ENCODE peak calls at places on chromosomes 12 and 14, in seven cellular contexts. L is astrocyte of the cerebellum, H is heart right ventricle, M is ovary, I is bronchial epithelial cell, Z is WTC11, U is fibroblast of pulmonary artery. E is an unnamed sample.

GRCh38 chr12:128695697-128696096 is 128.1 kb downstream of the SLC15A4 start:
- DNase-seq in Z (no peak), H (no peak), I (no peak), L (no peak), U (no peak), M (no peak), E (no peak)

GRCh38 chr12:12018454-12018853 is 52.3 kb upstream of the BCL2L14 start:
- DNase-seq in M (no peak), U (peak; percentile 63), L (no peak), I (peak; percentile 29), Z (no peak), H (no peak), E (no peak)

GRCh38 chr14:75226755-75227544 is 50.5 kb upstream of the TMED10 start:
- DNase-seq in H (no peak), I (no peak), M (no peak), U (no peak), Z (no peak), L (no peak), E (no peak)

GRCh38 chr12:52171950-52172512 is 19.8 kb downstream of the KRT80 start:
- DNase-seq in M (no peak), L (no peak), Z (peak; percentile 79), U (no peak), H (no peak), I (peak; percentile 86), E (peak; percentile 67)

GRCh38 chr14:35331605-35332516 is 39.7 kb downstream of the PSMA6 start:
- DNase-seq in H (no peak), M (no peak), I (peak; percentile 98), L (no peak), Z (no peak), U (peak; percentile 43), E (no peak)

GRCh38 chr12:44960856-44961255 is 84.7 kb upstream of the NELL2 start:
- DNase-seq in M (no peak), L (no peak), U (no peak), Z (peak; percentile 64), I (no peak), H (no peak), E (no peak)

GRCh38 chr14:31541702-31542101 is 19.5 kb upstream of the NUBPL start:
- DNase-seq in H (no peak), U (no peak), L (no peak), Z (no peak), M (no peak), I (peak; percentile 56), E (no peak)

GRCh38 chr14:34628681-34629135 is 1.2 kb downstream of the SNX6 start:
- DNase-seq in I (no peak), Z (no peak), U (peak; percentile 20), H (peak; percentile 17), L (no peak), M (no peak), E (no peak)

GRCh38 chr12:1611775-1612174 is 17.3 kb upstream of the WNT5B start:
- DNase-seq in M (no peak), Z (no peak), I (peak; percentile 81), H (no peak), U (peak; percentile 91), L (peak; percentile 95), E (no peak)

GRCh38 chr12:92987362-92987761 is 58.3 kb upstream of the EEA1 start:
- DNase-seq in M (no peak), L (peak; percentile 70), H (peak; percentile 34), U (peak; percentile 91), I (peak; percentile 73), Z (no peak), E (no peak)

DNA sequence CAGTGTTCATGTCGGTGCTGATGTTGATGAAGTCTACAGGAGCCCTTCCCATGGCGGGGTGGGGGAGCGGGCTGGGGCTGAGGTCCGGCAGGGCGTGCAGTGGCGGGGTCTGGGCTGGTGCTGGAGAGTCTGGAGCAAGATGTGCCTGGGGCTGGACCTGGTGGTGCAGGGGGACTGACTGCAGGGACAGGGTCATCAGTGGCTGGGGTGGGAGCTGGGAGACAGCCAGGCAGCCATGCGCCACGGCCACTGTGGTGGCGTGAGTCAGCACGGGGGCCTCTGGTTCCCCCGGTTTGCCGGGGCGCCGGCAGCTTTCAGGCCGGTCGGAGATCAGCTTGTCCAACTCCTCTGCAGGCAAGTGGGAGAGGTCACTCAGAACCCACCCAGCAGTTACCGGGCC is 27.6 kb downstream of the FOXN4 start:
- DNase-seq in U (no peak), H (no peak), M (no peak), I (no peak), Z (no peak), L (no peak), E (no peak)
- TF ChIP-seq CTCF in U (no peak), H (no peak), M (no peak), I (no peak), Z (no peak), L (no peak), E (no peak)

DNA sequence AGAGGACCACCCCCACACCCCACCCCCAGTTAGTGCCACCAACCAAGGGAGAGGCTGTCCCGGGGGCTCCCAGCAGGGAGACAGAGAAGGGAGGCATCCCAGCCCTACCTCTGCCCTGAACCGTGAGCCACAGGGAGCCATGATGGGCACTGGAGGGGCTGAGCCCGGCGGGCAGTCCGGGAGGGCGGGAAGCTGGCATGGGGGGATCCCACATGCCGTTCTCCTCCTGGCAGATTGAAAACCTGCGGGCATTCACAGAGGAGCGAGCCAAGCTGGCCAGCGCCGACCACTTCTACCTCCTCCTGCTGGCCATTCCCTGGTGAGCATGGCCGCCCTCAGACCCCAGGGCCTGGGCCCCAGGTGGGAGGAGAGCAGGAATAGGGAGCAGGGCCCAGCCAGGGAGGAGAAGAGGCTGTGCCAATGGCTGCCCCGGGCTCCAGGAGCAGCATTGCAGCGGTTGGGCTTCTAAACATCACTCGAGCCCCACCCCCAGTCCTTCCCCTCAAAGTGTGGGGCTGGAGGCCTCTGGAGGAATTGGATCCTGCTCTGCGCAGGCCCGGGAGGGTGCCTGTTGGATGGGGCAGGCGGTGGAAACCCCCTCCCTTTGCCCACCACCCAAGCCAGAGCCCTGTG is 14.5 kb upstream of the ADSS1 start:
- DNase-seq in M (no peak), L (no peak), U (no peak), H (no peak), Z (no peak), I (no peak), E (no peak)
- TF ChIP-seq CTCF in M (no peak), L (no peak), U (no peak), H (no peak), Z (no peak), I (no peak), E (no peak)

GRCh38 chr12:62021808-62022207 is 238.4 kb upstream of the USP15 start:
- DNase-seq in U (no peak), H (no peak), M (no peak), L (no peak), Z (no peak), I (no peak), E (no peak)
- TF ChIP-seq CTCF in U (no peak), H (no peak), M (no peak), L (no peak), Z (no peak), I (no peak), E (no peak)

GRCh38 chr14:98984719-98985041 is 287.3 kb downstream of the BCL11B start:
- DNase-seq in H (no peak), I (no peak), M (no peak), Z (no peak), U (no peak), L (no peak), E (no peak)
- TF ChIP-seq CTCF in H (no peak), I (no peak), M (no peak), Z (no peak), U (no peak), L (no peak), E (no peak)

DNA sequence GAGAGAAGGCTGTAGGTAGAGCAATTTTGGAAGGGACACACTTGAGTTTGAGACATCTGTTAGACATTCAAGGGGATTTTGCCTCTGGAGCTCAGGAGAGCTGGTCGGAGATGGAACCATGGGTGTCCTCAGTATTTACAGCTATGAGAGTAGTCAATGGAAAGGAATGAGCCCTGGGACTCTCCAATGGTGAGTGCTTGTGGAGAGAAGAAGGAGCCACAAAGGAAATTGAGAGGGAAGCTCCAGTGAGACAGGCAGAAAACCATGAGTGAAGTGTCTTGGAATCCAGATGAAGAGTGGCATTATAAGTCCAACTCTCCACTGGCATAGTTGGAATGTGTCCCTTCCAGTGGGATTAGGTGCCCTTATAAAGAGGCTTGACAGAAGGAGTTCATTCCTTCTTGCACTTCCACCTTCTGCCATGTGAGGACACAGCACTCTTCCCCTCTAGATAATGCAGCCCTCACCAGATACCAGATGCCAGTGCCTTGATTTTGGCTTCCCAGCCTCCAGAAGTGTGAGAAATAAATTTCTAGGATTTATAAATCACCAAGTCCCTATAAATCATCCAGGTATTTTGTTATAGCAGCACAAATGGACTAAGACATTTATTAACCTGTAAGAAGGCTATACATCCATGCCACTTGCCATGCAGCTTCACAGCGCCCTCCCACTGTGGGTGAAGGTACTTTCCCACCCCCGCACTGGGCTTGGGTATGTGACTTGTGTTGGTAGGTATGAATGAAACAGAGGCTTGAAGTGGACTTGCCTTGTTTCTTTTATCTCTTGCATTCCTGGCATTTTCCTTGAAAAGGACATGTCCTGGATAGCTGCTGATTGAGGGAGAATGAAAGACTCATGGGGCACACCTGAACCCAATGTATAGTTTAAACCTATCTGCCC is 27.3 kb downstream of the LLPH start:
- DNase-seq in U (no peak), M (no peak), Z (peak; percentile 62), H (no peak), L (no peak), I (no peak), E (no peak)
- TF ChIP-seq CTCF in U (peak; percentile 20), M (no peak), Z (no peak), H (no peak), L (peak; percentile 8), I (peak; percentile 2), E (peak; percentile 19)

DNA sequence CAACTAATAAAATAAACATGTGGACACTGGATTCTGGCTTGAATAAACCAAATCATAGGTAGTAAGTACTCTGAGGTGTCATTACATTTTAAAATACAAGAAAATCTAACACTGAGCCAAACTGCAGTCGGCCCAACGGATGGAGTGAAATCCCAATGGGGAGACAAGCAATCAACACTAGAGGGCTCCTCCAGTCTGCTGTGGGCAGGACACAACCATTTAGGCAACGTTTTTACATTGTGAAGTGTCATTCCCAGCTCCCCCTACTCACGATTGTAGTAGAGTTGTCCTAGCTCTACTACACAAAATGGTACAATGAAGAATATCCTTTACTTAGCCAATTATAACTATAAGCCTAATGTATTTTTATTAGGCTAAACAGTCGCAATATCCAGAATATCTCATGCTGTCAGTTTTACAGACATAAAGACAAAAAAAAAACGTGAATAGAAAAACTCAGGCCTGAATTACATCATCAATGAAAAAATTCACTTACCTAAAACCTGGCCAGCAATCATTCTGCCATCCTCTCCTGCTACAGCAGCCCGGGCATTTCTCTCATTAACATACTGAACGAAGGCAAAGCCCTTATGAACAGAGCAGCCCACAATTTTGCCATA is 35.7 kb downstream of the HNRNPC start:
- DNase-seq in L (no peak), Z (no peak), H (no peak), M (no peak), U (no peak), I (no peak), E (peak; percentile 37)
- TF ChIP-seq CTCF in L (peak; percentile 44), Z (no peak), H (no peak), M (no peak), U (peak; percentile 42), I (peak; percentile 12), E (no peak)

DNA sequence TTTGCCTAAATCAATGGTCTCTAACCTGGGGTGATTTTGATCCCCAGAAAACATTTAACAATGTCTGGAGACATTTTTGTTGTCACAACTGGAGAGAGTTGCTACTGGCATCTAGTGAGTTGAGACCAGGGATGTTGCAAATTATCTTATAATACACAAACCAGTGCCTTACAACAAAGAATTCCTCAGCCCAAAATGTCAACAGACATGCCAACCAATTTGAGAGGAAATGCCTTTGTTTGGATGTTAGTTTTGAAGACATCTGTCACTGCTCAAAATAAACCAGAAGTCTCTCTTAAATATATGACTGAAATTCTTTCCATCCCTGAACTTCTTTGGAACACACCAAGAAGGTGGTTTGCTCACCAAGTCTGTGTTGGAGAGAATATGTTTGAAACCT is 336.9 kb upstream of the ATP2B1 start:
- DNase-seq in Z (no peak), U (no peak), L (no peak), I (no peak), H (no peak), M (no peak), E (no peak)
- TF ChIP-seq CTCF in Z (no peak), U (no peak), L (no peak), I (no peak), H (no peak), M (no peak), E (no peak)

E was measured in glutamatergic neuron.